ENCODE peak calls at places on chromosomes 4 and X, in seven cellular contexts. D is HCT116, F is K562, I is SK-N-SH, E is H1, Z is HepG2, P is GM12878. U is an unnamed sample.

GRCh38 chrX:97366246-97366645 is 482.5 kb downstream of the RPA4 start:
- DNase-seq in Z (no peak), E (no peak), I (no peak), D (no peak), P (no peak), F (no peak), U (no peak)

GRCh38 chr4:167032876-167033275 is 201.4 kb downstream of the SPOCK3 start:
- DNase-seq in D (no peak), E (no peak), I (no peak), F (no peak), Z (no peak), P (no peak), U (no peak)

GRCh38 chr4:169854090-169854489 is 96.3 kb upstream of the HPF1 start:
- DNase-seq in F (no peak), P (no peak), Z (no peak), D (no peak), E (no peak), I (no peak), U (no peak)

GRCh38 chr4:127624176-127624575 is 8.6 kb upstream of the INTU start:
- DNase-seq in Z (no peak), I (no peak), E (no peak), D (no peak), F (no peak), P (no peak), U (no peak)

GRCh38 chrX:123087326-123087725 is 96.8 kb upstream of the GRIA3 start:
- DNase-seq in F (no peak), P (no peak), D (no peak), Z (peak), I (no peak), E (no peak), U (no peak)

GRCh38 chr4:27040351-27040750 is 179.7 kb downstream of the STIM2 start:
- DNase-seq in D (no peak), Z (no peak), F (no peak), E (no peak), P (no peak), I (no peak), U (no peak)

GRCh38 chr4:16591867-16592266 is 306.6 kb downstream of the LDB2 start:
- DNase-seq in E (no peak), F (no peak), P (no peak), D (no peak), Z (no peak), I (peak), U (no peak)

GRCh38 chr4:169033660-169034059 is 23.6 kb upstream of the CBR4 start:
- DNase-seq in D (peak), P (no peak), F (peak), E (no peak), Z (no peak), I (peak), U (no peak)

GRCh38 chrX:136920001-136920400 is 39.5 kb upstream of the RBMX start:
- DNase-seq in F (no peak), D (no peak), Z (no peak), E (no peak), P (no peak), I (no peak), U (no peak)

GRCh38 chr4:13396161-13396560 is 88.0 kb downstream of the RAB28 start:
- DNase-seq in F (no peak), I (peak), E (no peak), P (no peak), Z (no peak), D (no peak), U (no peak)

GRCh38 chr4:77538144-77538543 is 67.5 kb upstream of the CXCL13 start:
- DNase-seq in P (no peak), F (no peak), E (no peak), Z (no peak), D (peak), I (no peak), U (no peak)

GRCh38 chr4:75432683-75433082 is 81.5 kb downstream of the RCHY1 start:
- DNase-seq in D (peak), E (no peak), I (peak), P (no peak), F (no peak), Z (peak), U (no peak)

GRCh38 chrX:112819013-112819635 is 21.5 kb downstream of the AMOT start:
- DNase-seq in F (no peak), Z (no peak), I (no peak), P (no peak), E (no peak), D (no peak), U (no peak)

GRCh38 chr4:88690355-88690754 is 7.3 kb downstream of the NAP1L5 start:
- DNase-seq in F (no peak), P (no peak), E (no peak), D (no peak), I (no peak), Z (no peak), U (no peak)

GRCh38 chr4:30380404-30380998 is 339.7 kb upstream of the PCDH7 start:
- DNase-seq in F (peak), Z (peak), I (peak), D (peak), E (peak), P (no peak), U (peak)

GRCh38 chr4:186104895-186105720 is 604 bp downstream of the FAM149A start:
- DNase-seq in Z (no peak), I (peak), D (no peak), F (no peak), E (no peak), P (no peak), U (no peak)

GRCh38 chrX:124203311-124203710 is 129.1 kb upstream of the TEX13D start:
- DNase-seq in Z (no peak), F (no peak), E (no peak), P (no peak), I (no peak), D (no peak), U (no peak)

GRCh38 chr4:76982638-76983579 is 33.4 kb downstream of the SEPTIN11 start:
- DNase-seq in Z (peak), F (peak), P (no peak), E (no peak), D (no peak), I (no peak), U (no peak)

GRCh38 chrX:120358687-120359086 is 3.2 kb upstream of the ATP1B4 start:
- DNase-seq in Z (no peak), F (no peak), I (no peak), P (no peak), D (no peak), E (no peak), U (no peak)

GRCh38 chr4:174365018-174365587 is 81.4 kb downstream of the CEP44 start:
- DNase-seq in Z (peak), P (no peak), I (peak), F (peak), E (no peak), D (peak), U (peak)

GRCh38 chr4:38310446-38311043 is 350.3 kb downstream of the PTTG2 start:
- DNase-seq in P (peak), Z (no peak), F (no peak), I (no peak), D (no peak), E (no peak), U (peak)

GRCh38 chr4:81984746-81985145 is 389.0 kb downstream of the HNRNPD start:
- DNase-seq in F (no peak), Z (no peak), P (no peak), D (no peak), I (no peak), E (no peak), U (no peak)

GRCh38 chr4:153115322-153116100 is 88.7 kb upstream of the TRIM2 start:
- DNase-seq in D (peak), Z (peak), E (no peak), P (peak), I (no peak), F (no peak), U (no peak)

GRCh38 chr4:120769227-120769626 is 153.3 kb downstream of the PRDM5 start:
- DNase-seq in E (no peak), F (no peak), I (no peak), Z (no peak), P (no peak), D (peak), U (no peak)
- TF ChIP-seq JUND in E (no peak), F (no peak), I (no peak), Z (no peak), P (no peak), D (no peak), U (no peak)

GRCh38 chr4:68951806-68952585 is 392 bp upstream of the UGT2A3 start:
- DNase-seq in D (no peak), F (no peak), E (no peak), I (no peak), Z (peak), P (no peak), U (no peak)
- TF ChIP-seq JUND in D (no peak), F (no peak), E (no peak), I (no peak), Z (no peak), P (no peak), U (no peak)

GRCh38 chr4:2814627-2815026 is 21.7 kb downstream of the SH3BP2 start:
- DNase-seq in E (no peak), D (no peak), Z (no peak), I (no peak), P (no peak), F (no peak), U (no peak)
- TF ChIP-seq JUND in E (no peak), D (no peak), Z (no peak), I (no peak), P (no peak), F (no peak), U (no peak)

DNA sequence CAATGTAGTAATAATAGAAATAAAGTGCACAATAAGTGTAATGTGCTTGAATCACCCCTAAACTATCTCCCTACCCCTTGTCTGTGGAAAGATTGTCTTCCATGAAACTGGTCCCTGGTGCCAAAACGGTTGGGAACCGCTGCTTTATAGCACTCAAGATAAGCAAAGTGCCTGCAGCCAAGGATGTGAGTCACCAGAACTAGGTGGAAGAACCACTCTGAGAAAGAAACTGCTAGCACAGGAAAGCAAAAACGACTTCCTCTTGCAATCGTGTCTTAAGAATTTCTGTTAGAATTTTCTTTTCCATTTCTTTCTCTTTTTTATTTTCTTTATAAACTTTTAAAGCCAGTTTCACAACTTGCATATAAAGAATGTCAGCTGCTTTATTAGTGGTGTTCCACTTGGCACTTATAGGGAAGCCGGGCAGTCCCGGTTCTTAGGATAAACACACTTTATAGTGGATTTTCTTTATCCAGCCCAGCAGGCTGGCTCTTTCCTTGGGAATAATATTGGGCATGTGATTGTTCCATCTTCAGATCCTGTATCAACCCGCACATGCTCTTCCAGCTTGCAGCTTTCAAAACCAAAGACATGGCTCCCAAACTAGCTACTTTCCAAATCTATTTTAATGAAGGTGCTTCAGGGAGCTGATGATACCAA is 32.3 kb upstream of the CXCL8 start:
- DNase-seq in P (no peak), D (peak), I (no peak), Z (no peak), E (no peak), F (peak), U (no peak)
- TF ChIP-seq JUND in P (no peak), D (peak), I (peak), Z (no peak), E (no peak), F (peak), U (no peak)

DNA sequence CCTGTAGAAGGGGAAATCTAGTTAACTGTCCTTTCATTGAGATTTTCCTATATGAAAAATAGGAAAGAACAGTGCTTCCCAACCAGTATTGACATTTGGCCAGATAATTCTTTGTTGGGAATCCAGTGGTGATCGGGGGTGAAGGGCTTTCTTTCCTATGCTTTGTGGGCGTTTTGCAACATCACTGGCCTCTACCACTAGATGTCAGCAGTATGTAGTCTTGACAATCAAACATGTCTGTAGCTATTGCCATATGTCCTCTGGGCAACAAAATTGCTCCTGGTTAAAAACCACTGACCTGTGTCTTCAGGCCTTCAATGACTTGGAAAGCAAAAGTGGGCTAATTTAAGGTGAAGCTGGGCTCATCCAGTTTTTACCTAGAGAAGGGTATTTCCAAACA is 658.5 kb downstream of the DACH2 start:
- DNase-seq in F (peak), E (no peak), Z (peak), P (no peak), I (peak), D (no peak), U (peak)
- TF ChIP-seq JUND in F (no peak), E (no peak), Z (no peak), P (no peak), I (no peak), D (no peak), U (no peak)

GRCh38 chr4:40402556-40402955 is 67.4 kb downstream of the CHRNA9 start:
- DNase-seq in I (no peak), D (no peak), Z (no peak), P (no peak), F (no peak), E (no peak), U (no peak)
- TF ChIP-seq JUND in I (no peak), D (no peak), Z (no peak), P (no peak), F (no peak), E (no peak), U (no peak)

U was measured in T47D.